ENCODE peak calls at places on chromosomes 12 and 14, in six cellular contexts. One of them, this sample, is unnamed.

GRCh38 chr12:14833952-14834351 is 9.4 kb downstream of the ART4 start:
- DNase-seq in mesenchymal stem cell: peak; percentile 64
- DNase-seq in MM.1S: no peak
- DNase-seq in HCT116: no peak
- DNase-seq in mesendoderm: no peak
- DNase-seq in colonic mucosa: no peak
- DNase-seq in this sample: no peak

GRCh38 chr12:114004402-114004801 is 38.3 kb upstream of the RBM19 start:
- DNase-seq in mesenchymal stem cell: no peak
- DNase-seq in MM.1S: no peak
- DNase-seq in HCT116: no peak
- DNase-seq in mesendoderm: no peak
- DNase-seq in colonic mucosa: no peak
- DNase-seq in this sample: no peak

GRCh38 chr14:102909911-102910310 is 12.6 kb upstream of the AMN start:
- DNase-seq in mesenchymal stem cell: no peak
- DNase-seq in MM.1S: no peak
- DNase-seq in HCT116: no peak
- DNase-seq in mesendoderm: no peak
- DNase-seq in colonic mucosa: no peak
- DNase-seq in this sample: no peak

GRCh38 chr12:115923851-115924250 is 353.6 kb downstream of the MED13L start:
- DNase-seq in mesenchymal stem cell: no peak
- DNase-seq in MM.1S: no peak
- DNase-seq in HCT116: no peak
- DNase-seq in mesendoderm: no peak
- DNase-seq in colonic mucosa: no peak
- DNase-seq in this sample: no peak

GRCh38 chr14:91068642-91069041 is 8.2 kb upstream of the RPS6KA5 start:
- DNase-seq in mesenchymal stem cell: no peak
- DNase-seq in MM.1S: no peak
- DNase-seq in HCT116: no peak
- DNase-seq in mesendoderm: no peak
- DNase-seq in colonic mucosa: no peak
- DNase-seq in this sample: peak; percentile 19

GRCh38 chr12:89695100-89695499 is 13.5 kb downstream of the ATP2B1 start:
- DNase-seq in mesenchymal stem cell: peak; percentile 62
- DNase-seq in MM.1S: no peak
- DNase-seq in HCT116: no peak
- DNase-seq in mesendoderm: no peak
- DNase-seq in colonic mucosa: no peak
- DNase-seq in this sample: no peak

GRCh38 chr12:470133-470532 is 10.4 kb downstream of the B4GALNT3 start:
- DNase-seq in mesenchymal stem cell: no peak
- DNase-seq in MM.1S: no peak
- DNase-seq in HCT116: no peak
- DNase-seq in mesendoderm: no peak
- DNase-seq in colonic mucosa: no peak
- DNase-seq in this sample: no peak

GRCh38 chr12:14849664-14850063 is 6.3 kb upstream of the ART4 start:
- DNase-seq in mesenchymal stem cell: no peak
- DNase-seq in MM.1S: no peak
- DNase-seq in HCT116: no peak
- DNase-seq in mesendoderm: no peak
- DNase-seq in colonic mucosa: no peak
- DNase-seq in this sample: no peak

GRCh38 chr12:12398026-12398859 is 41.4 kb downstream of the BORCS5 start:
- DNase-seq in mesenchymal stem cell: peak; percentile 90
- DNase-seq in MM.1S: no peak
- DNase-seq in HCT116: no peak
- DNase-seq in mesendoderm: no peak
- DNase-seq in colonic mucosa: no peak
- DNase-seq in this sample: no peak

GRCh38 chr12:14514154-14514842 is 53.4 kb downstream of the PLBD1 start:
- DNase-seq in mesenchymal stem cell: peak; percentile 27
- DNase-seq in MM.1S: no peak
- DNase-seq in HCT116: peak; percentile 71
- DNase-seq in mesendoderm: peak; percentile 84
- DNase-seq in colonic mucosa: peak; percentile 77
- DNase-seq in this sample: no peak

GRCh38 chr12:96587691-96588090 is 98.3 kb downstream of the CFAP54 start:
- DNase-seq in mesenchymal stem cell: peak; percentile 26
- DNase-seq in MM.1S: no peak
- DNase-seq in HCT116: no peak
- DNase-seq in mesendoderm: no peak
- DNase-seq in colonic mucosa: no peak
- DNase-seq in this sample: no peak

GRCh38 chr12:121513464-121514183 is 67.2 kb downstream of the KDM2B start:
- DNase-seq in mesenchymal stem cell: no peak
- DNase-seq in MM.1S: peak; percentile 6
- DNase-seq in HCT116: peak; percentile 64
- DNase-seq in mesendoderm: peak; percentile 85
- DNase-seq in colonic mucosa: peak; percentile 65
- DNase-seq in this sample: no peak

GRCh38 chr12:68915055-68915454 is 17.9 kb downstream of the CPM start:
- DNase-seq in mesenchymal stem cell: peak; percentile 38
- DNase-seq in MM.1S: no peak
- DNase-seq in HCT116: no peak
- DNase-seq in mesendoderm: no peak
- DNase-seq in colonic mucosa: no peak
- DNase-seq in this sample: no peak

GRCh38 chr12:71935594-71935993 is 3.1 kb upstream of the TPH2 start:
- DNase-seq in mesenchymal stem cell: no peak
- DNase-seq in MM.1S: no peak
- DNase-seq in HCT116: no peak
- DNase-seq in mesendoderm: no peak
- DNase-seq in colonic mucosa: no peak
- DNase-seq in this sample: no peak

GRCh38 chr12:34405286-34406227 is 383.3 kb downstream of the ALG10 start:
- DNase-seq in mesenchymal stem cell: no peak
- DNase-seq in MM.1S: no peak
- DNase-seq in HCT116: no peak
- DNase-seq in mesendoderm: no peak
- DNase-seq in colonic mucosa: peak; percentile 12
- DNase-seq in this sample: no peak

GRCh38 chr12:56153291-56154065 is 1.1 kb downstream of the MYL6B start:
- DNase-seq in mesenchymal stem cell: no peak
- DNase-seq in MM.1S: no peak
- DNase-seq in HCT116: no peak
- DNase-seq in mesendoderm: no peak
- DNase-seq in colonic mucosa: no peak
- DNase-seq in this sample: no peak

GRCh38 chr12:14554281-14555008 is 13.2 kb downstream of the PLBD1 start:
- DNase-seq in mesenchymal stem cell: peak; percentile 65
- DNase-seq in MM.1S: no peak
- DNase-seq in HCT116: peak; percentile 13
- DNase-seq in mesendoderm: peak; percentile 53
- DNase-seq in colonic mucosa: peak; percentile 94
- DNase-seq in this sample: no peak

GRCh38 chr14:22780105-22780679 is 13.7 kb downstream of the OXA1L start:
- DNase-seq in mesenchymal stem cell: peak; percentile 28
- DNase-seq in MM.1S: no peak
- DNase-seq in HCT116: no peak
- DNase-seq in mesendoderm: peak; percentile 31
- DNase-seq in colonic mucosa: no peak
- DNase-seq in this sample: no peak

GRCh38 chr12:32854097-32854496 is 42.5 kb downstream of the PKP2 start:
- DNase-seq in mesenchymal stem cell: no peak
- DNase-seq in MM.1S: no peak
- DNase-seq in HCT116: no peak
- DNase-seq in mesendoderm: no peak
- DNase-seq in colonic mucosa: no peak
- DNase-seq in this sample: no peak

GRCh38 chr14:42241101-42241500 is 634.4 kb downstream of the LRFN5 start:
- DNase-seq in mesenchymal stem cell: no peak
- DNase-seq in MM.1S: no peak
- DNase-seq in HCT116: no peak
- DNase-seq in mesendoderm: no peak
- DNase-seq in colonic mucosa: no peak
- DNase-seq in this sample: no peak

GRCh38 chr12:98903875-98904274 is 258.8 kb downstream of the APAF1 start:
- DNase-seq in mesenchymal stem cell: no peak
- DNase-seq in MM.1S: no peak
- DNase-seq in HCT116: no peak
- DNase-seq in mesendoderm: no peak
- DNase-seq in colonic mucosa: no peak
- DNase-seq in this sample: no peak

GRCh38 chr12:106138279-106138645 is 492 bp downstream of the NUAK1 start:
- DNase-seq in mesenchymal stem cell: peak; percentile 41
- DNase-seq in MM.1S: no peak
- DNase-seq in HCT116: no peak
- DNase-seq in mesendoderm: no peak
- DNase-seq in colonic mucosa: no peak
- DNase-seq in this sample: peak; percentile 5

GRCh38 chr12:19199322-19199721 is 69.8 kb downstream of the PLEKHA5 start:
- DNase-seq in mesenchymal stem cell: peak; percentile 72
- DNase-seq in MM.1S: no peak
- DNase-seq in HCT116: no peak
- DNase-seq in mesendoderm: no peak
- DNase-seq in colonic mucosa: no peak
- DNase-seq in this sample: no peak

GRCh38 chr12:63306476-63306875 is 155.5 kb upstream of the AVPR1A start:
- DNase-seq in mesenchymal stem cell: no peak
- DNase-seq in MM.1S: no peak
- DNase-seq in HCT116: no peak
- DNase-seq in mesendoderm: no peak
- DNase-seq in colonic mucosa: no peak
- DNase-seq in this sample: no peak

GRCh38 chr12:113647048-113647447 is 175.4 kb upstream of the LHX5 start:
- DNase-seq in mesenchymal stem cell: no peak
- DNase-seq in MM.1S: no peak
- DNase-seq in HCT116: peak; percentile 8
- DNase-seq in mesendoderm: no peak
- DNase-seq in colonic mucosa: no peak
- DNase-seq in this sample: no peak

GRCh38 chr12:42370013-42370412 is 44.0 kb downstream of the PPHLN1 start:
- DNase-seq in mesenchymal stem cell: no peak
- DNase-seq in MM.1S: no peak
- DNase-seq in HCT116: no peak
- DNase-seq in mesendoderm: peak; percentile 30
- DNase-seq in colonic mucosa: no peak
- DNase-seq in this sample: no peak

GRCh38 chr12:106573239-106573638 is 9.6 kb upstream of the RFX4 start:
- DNase-seq in mesenchymal stem cell: no peak
- DNase-seq in MM.1S: no peak
- DNase-seq in HCT116: no peak
- DNase-seq in mesendoderm: no peak
- DNase-seq in colonic mucosa: no peak
- DNase-seq in this sample: no peak

GRCh38 chr12:119047641-119048040 is 66.3 kb downstream of the SRRM4 start:
- DNase-seq in mesenchymal stem cell: no peak
- DNase-seq in MM.1S: no peak
- DNase-seq in HCT116: no peak
- DNase-seq in mesendoderm: peak; percentile 6
- DNase-seq in colonic mucosa: no peak
- DNase-seq in this sample: no peak

GRCh38 chr14:64463198-64463597 is 2.1 kb upstream of the AKAP5 start:
- DNase-seq in mesenchymal stem cell: no peak
- DNase-seq in MM.1S: no peak
- DNase-seq in HCT116: no peak
- DNase-seq in mesendoderm: no peak
- DNase-seq in colonic mucosa: no peak
- DNase-seq in this sample: no peak
- H3K4me1 ChIP-seq in mesenchymal stem cell: peaks cover 2% of the 10 kb centered on the region
- H3K4me1 ChIP-seq in MM.1S: peaks cover 8% of the 10 kb centered on the region
- H3K4me1 ChIP-seq in HCT116: peaks cover 4% of the 10 kb centered on the region
- H3K4me1 ChIP-seq in mesendoderm: no peaks in the 10 kb centered on the region
- H3K4me1 ChIP-seq in colonic mucosa: no peaks in the 10 kb centered on the region
- H3K4me1 ChIP-seq in this sample: peaks cover 37% of the 10 kb centered on the region

GRCh38 chr12:3727877-3728632 is 24.9 kb downstream of the CRACR2A start:
- DNase-seq in mesenchymal stem cell: peak; percentile 89
- DNase-seq in MM.1S: no peak
- DNase-seq in HCT116: no peak
- DNase-seq in mesendoderm: peak; percentile 44
- DNase-seq in colonic mucosa: no peak
- DNase-seq in this sample: no peak
- H3K4me3 ChIP-seq in mesenchymal stem cell: no peak overlapping the region
- H3K4me3 ChIP-seq in MM.1S: no peak overlapping the region
- H3K4me3 ChIP-seq in HCT116: no peak overlapping the region
- H3K4me3 ChIP-seq in mesendoderm: no peak overlapping the region
- H3K4me3 ChIP-seq in colonic mucosa: no peak overlapping the region
- H3K4me3 ChIP-seq in this sample: no peak overlapping the region

DNA sequence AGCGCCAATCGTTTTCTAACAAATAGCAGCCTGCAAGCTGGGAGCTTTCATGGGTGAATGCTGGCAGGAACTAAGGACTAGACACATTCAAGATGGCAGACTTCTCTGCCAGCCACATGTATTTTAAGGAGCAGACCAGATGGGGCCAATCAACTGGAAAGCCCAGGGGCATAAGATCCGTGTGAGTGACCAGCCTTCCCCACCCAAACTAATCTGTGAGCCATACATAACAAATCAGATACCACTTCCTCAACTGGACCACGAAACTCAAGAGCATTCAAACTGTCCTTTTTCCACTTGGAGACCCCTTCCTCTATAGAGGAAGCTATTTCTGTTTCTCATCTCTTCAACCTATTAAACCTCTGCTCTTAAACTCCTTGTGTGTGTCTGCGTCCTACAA is 9.7 kb downstream of the TCL1B start:
- DNase-seq in mesenchymal stem cell: no peak
- DNase-seq in MM.1S: no peak
- DNase-seq in HCT116: no peak
- DNase-seq in mesendoderm: no peak
- DNase-seq in colonic mucosa: no peak
- DNase-seq in this sample: no peak
- H3K4me1 ChIP-seq in mesenchymal stem cell: no peaks in the 10 kb centered on the region
- H3K4me1 ChIP-seq in MM.1S: no peaks in the 10 kb centered on the region
- H3K4me1 ChIP-seq in HCT116: peaks cover 4% of the 10 kb centered on the region
- H3K4me1 ChIP-seq in mesendoderm: no peaks in the 10 kb centered on the region
- H3K4me1 ChIP-seq in colonic mucosa: no peaks in the 10 kb centered on the region
- H3K4me1 ChIP-seq in this sample: no peaks in the 10 kb centered on the region

DNA sequence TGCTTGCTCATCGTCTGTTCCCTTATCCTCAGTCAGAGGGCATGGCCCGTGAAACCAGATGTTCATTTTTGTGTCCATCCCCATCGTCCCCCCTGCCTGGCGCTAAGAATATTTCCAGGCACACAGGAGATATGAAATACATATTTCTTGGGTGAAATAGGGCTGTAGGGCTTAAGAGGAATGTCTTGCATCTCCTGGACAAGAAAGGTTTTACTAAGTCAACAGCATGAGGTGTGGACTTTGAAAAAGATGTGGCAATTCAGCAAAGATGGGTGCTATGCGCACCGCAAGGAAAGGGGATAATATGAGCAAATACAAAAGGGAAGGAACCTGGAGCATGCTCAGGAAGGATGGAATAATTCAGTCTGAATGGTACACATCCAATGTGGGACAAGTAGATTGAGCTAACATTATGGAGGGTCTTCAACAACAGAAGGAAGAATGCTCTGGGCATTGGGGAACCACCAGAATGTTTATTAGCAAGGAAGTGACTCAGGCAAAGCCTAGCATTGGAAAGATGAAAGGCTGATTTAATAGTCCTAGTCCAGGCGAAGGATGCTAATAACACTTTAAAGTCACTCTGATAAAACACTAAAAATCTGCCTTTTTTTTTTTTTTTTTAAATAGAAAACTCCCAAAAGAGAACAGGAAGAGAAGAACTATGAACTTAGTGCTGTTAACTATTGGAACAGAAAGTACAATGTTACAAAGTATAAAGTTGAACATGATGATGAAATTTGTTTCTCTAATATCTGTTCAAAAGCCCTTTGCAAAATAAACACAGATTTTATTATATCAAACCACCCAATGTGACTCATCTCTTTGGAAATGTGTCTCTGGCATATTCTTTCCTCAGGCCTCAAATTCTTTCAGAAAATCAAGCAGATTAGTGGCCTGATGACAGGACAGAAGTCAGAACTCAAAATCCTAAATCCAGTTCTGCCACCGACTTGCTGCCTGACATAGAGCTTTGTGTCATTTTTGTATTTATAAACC is 449.5 kb downstream of the BCAT1 start:
- DNase-seq in mesenchymal stem cell: peak; percentile 75
- DNase-seq in MM.1S: no peak
- DNase-seq in HCT116: no peak
- DNase-seq in mesendoderm: no peak
- DNase-seq in colonic mucosa: no peak
- DNase-seq in this sample: no peak
- H3K4me3 ChIP-seq in mesenchymal stem cell: no peak overlapping the region
- H3K4me3 ChIP-seq in MM.1S: no peak overlapping the region
- H3K4me3 ChIP-seq in HCT116: no peak overlapping the region
- H3K4me3 ChIP-seq in mesendoderm: no peak overlapping the region
- H3K4me3 ChIP-seq in colonic mucosa: no peak overlapping the region
- H3K4me3 ChIP-seq in this sample: no peak overlapping the region